ENCODE peak calls at places on chromosome 20, in six cellular contexts. One of them, this sample, is unnamed.

GRCh38 chr20:59120491-59120890 is 43.1 kb upstream of the ZNF831 start:
- DNase-seq in brain microvascular endothelial cell: no peak
- DNase-seq in SW480: no peak
- DNase-seq in amniotic stem cell: no peak
- DNase-seq in H54: no peak
- DNase-seq in HEK293T: no peak
- DNase-seq in this sample: no peak

GRCh38 chr20:13771853-13772453 is 12.8 kb downstream of the ESF1 start:
- DNase-seq in amniotic stem cell: no peak
- DNase-seq in SW480: peak
- DNase-seq in H54: no peak
- DNase-seq in HEK293T: no peak
- DNase-seq in brain microvascular endothelial cell: no peak
- DNase-seq in this sample: no peak

GRCh38 chr20:46406986-46407670 is 713 bp upstream of the ELMO2 start:
- DNase-seq in amniotic stem cell: no peak
- DNase-seq in HEK293T: no peak
- DNase-seq in brain microvascular endothelial cell: no peak
- DNase-seq in H54: no peak
- DNase-seq in SW480: peak
- DNase-seq in this sample: peak

GRCh38 chr20:33521461-33521860 is 31.6 kb downstream of the CBFA2T2 start:
- DNase-seq in SW480: no peak
- DNase-seq in H54: no peak
- DNase-seq in amniotic stem cell: no peak
- DNase-seq in HEK293T: no peak
- DNase-seq in brain microvascular endothelial cell: no peak
- DNase-seq in this sample: no peak

GRCh38 chr20:13458860-13459451 is 179.8 kb downstream of the TASP1 start:
- DNase-seq in brain microvascular endothelial cell: peak
- DNase-seq in amniotic stem cell: no peak
- DNase-seq in SW480: peak
- DNase-seq in H54: no peak
- DNase-seq in HEK293T: peak
- DNase-seq in this sample: no peak

GRCh38 chr20:31849306-31849930 is 4.0 kb upstream of the FOXS1 start:
- DNase-seq in H54: no peak
- DNase-seq in SW480: peak
- DNase-seq in amniotic stem cell: no peak
- DNase-seq in brain microvascular endothelial cell: no peak
- DNase-seq in HEK293T: no peak
- DNase-seq in this sample: no peak

GRCh38 chr20:61515922-61516321 is 263.9 kb downstream of the CDH4 start:
- DNase-seq in amniotic stem cell: no peak
- DNase-seq in brain microvascular endothelial cell: no peak
- DNase-seq in SW480: no peak
- DNase-seq in H54: no peak
- DNase-seq in HEK293T: no peak
- DNase-seq in this sample: no peak

GRCh38 chr20:49846206-49846807 is 33.7 kb downstream of the SLC9A8 start:
- DNase-seq in HEK293T: peak
- DNase-seq in SW480: peak
- DNase-seq in H54: peak
- DNase-seq in brain microvascular endothelial cell: peak
- DNase-seq in amniotic stem cell: peak
- DNase-seq in this sample: peak

GRCh38 chr20:20024942-20025341 is 7.8 kb downstream of the NAA20 start:
- DNase-seq in HEK293T: no peak
- DNase-seq in SW480: no peak
- DNase-seq in H54: no peak
- DNase-seq in brain microvascular endothelial cell: no peak
- DNase-seq in amniotic stem cell: peak
- DNase-seq in this sample: no peak

GRCh38 chr20:19143890-19144289 is 68.6 kb upstream of the SLC24A3 start:
- DNase-seq in SW480: no peak
- DNase-seq in HEK293T: no peak
- DNase-seq in brain microvascular endothelial cell: no peak
- DNase-seq in H54: no peak
- DNase-seq in amniotic stem cell: no peak
- DNase-seq in this sample: no peak

GRCh38 chr20:50607436-50607835 is 83.9 kb downstream of the RIPOR3 start:
- DNase-seq in SW480: no peak
- DNase-seq in H54: no peak
- DNase-seq in brain microvascular endothelial cell: no peak
- DNase-seq in amniotic stem cell: no peak
- DNase-seq in HEK293T: no peak
- DNase-seq in this sample: no peak

GRCh38 chr20:22499475-22500174 is 84.7 kb downstream of the FOXA2 start:
- DNase-seq in brain microvascular endothelial cell: no peak
- DNase-seq in amniotic stem cell: no peak
- DNase-seq in SW480: no peak
- DNase-seq in H54: no peak
- DNase-seq in HEK293T: no peak
- DNase-seq in this sample: no peak